ENCODE peak calls at places on chromosomes 1 and 21, in six cellular contexts. J, K, G, V, O and H are unnamed samples. For H3K27me3, the result is how much of the 10 kb centered on the place peaks cover.

GRCh38 chr1:193937308-193937707 is 750.9 kb upstream of the B3GALT2 start:
- DNase-seq in O (no peak), G (no peak), J (no peak), K (no peak), V (no peak), H (no peak)

GRCh38 chr1:62437273-62437945 is 560 bp downstream of the USP1 start:
- DNase-seq in V (no peak), K (no peak), J (peak), G (no peak), O (no peak), H (no peak)

GRCh38 chr1:2300851-2301606 is 72.9 kb downstream of the SKI start:
- DNase-seq in V (peak), G (peak), J (peak), O (peak), K (no peak), H (no peak)

GRCh38 chr1:149887456-149888159 is 11.8 kb upstream of the BOLA1 start:
- DNase-seq in G (peak), J (peak), K (peak), O (peak), V (peak), H (peak)

GRCh38 chr1:230191079-230191478 is 124.0 kb downstream of the GALNT2 start:
- DNase-seq in V (peak), J (peak), G (no peak), O (peak), K (peak), H (no peak)

GRCh38 chr1:70674981-70675685 is 264.1 kb downstream of the CTH start:
- DNase-seq in G (no peak), O (no peak), J (no peak), K (no peak), V (no peak), H (no peak)

GRCh38 chr1:91806777-91807700 is 78.9 kb downstream of the TGFBR3 start:
- DNase-seq in K (peak), J (peak), V (peak), O (no peak), G (no peak), H (no peak)

GRCh38 chr1:64111787-64112186 is 91.6 kb upstream of the UBE2U start:
- DNase-seq in V (no peak), O (no peak), J (no peak), G (no peak), K (no peak), H (no peak)

GRCh38 chr1:77857557-77857956 is 30.9 kb upstream of the NEXN start:
- DNase-seq in K (peak), G (no peak), V (peak), O (no peak), J (peak), H (no peak)

GRCh38 chr1:115190766-115191165 is 101.5 kb upstream of the TSPAN2 start:
- DNase-seq in G (no peak), O (no peak), V (peak), J (peak), K (peak), H (no peak)

GRCh38 chr1:151472852-151473731 is 13.8 kb upstream of the POGZ start:
- DNase-seq in K (peak), V (peak), O (peak), J (peak), G (no peak), H (no peak)

GRCh38 chr1:112689196-112689841 is 14.9 kb downstream of the MOV10 start:
- DNase-seq in J (no peak), O (no peak), G (no peak), K (no peak), V (no peak), H (no peak)

GRCh38 chr21:14551741-14552140 is 5.6 kb upstream of the SAMSN1 start:
- DNase-seq in O (no peak), G (no peak), K (no peak), J (no peak), V (no peak), H (no peak)

GRCh38 chr21:40335689-40336088 is 468.5 kb downstream of the PCP4 start:
- DNase-seq in J (no peak), K (no peak), O (no peak), V (no peak), G (no peak), H (no peak)

GRCh38 chr1:229272164-229273158 is 1.6 kb downstream of the RAB4A start:
- DNase-seq in K (no peak), V (no peak), O (no peak), G (no peak), J (no peak), H (no peak)

GRCh38 chr1:201420608-201421002 is 925 bp downstream of the TNNI1 start:
- DNase-seq in O (no peak), K (no peak), V (no peak), J (no peak), G (no peak), H (no peak)

GRCh38 chr1:235485558-235485957 is 18.7 kb downstream of the B3GALNT2 start:
- DNase-seq in J (no peak), G (no peak), V (no peak), O (no peak), K (no peak), H (no peak)

GRCh38 chr1:154549371-154549770 is 9.1 kb downstream of the UBE2Q1 start:
- DNase-seq in G (no peak), O (no peak), J (no peak), K (no peak), V (no peak), H (no peak)

GRCh38 chr1:17046043-17046657 is 7.7 kb downstream of the SDHB start:
- DNase-seq in V (peak), K (peak), O (no peak), G (no peak), J (peak), H (no peak)

GRCh38 chr1:109719337-109719837 is 7.3 kb downstream of the GSTM5 start:
- DNase-seq in G (no peak), J (peak), K (peak), O (no peak), V (peak), H (no peak)

GRCh38 chr1:87473203-87473661 is 144.6 kb downstream of the LMO4 start:
- DNase-seq in V (no peak), O (no peak), K (peak), J (no peak), G (no peak), H (no peak)

GRCh38 chr1:36177589-36178463 is 21.9 kb downstream of the MAP7D1 start:
- DNase-seq in K (no peak), V (no peak), G (no peak), O (no peak), J (no peak), H (no peak)
- H3K4me3 ChIP-seq in K (no peak), V (no peak), G (no peak), O (no peak), J (no peak), H (no peak)

DNA sequence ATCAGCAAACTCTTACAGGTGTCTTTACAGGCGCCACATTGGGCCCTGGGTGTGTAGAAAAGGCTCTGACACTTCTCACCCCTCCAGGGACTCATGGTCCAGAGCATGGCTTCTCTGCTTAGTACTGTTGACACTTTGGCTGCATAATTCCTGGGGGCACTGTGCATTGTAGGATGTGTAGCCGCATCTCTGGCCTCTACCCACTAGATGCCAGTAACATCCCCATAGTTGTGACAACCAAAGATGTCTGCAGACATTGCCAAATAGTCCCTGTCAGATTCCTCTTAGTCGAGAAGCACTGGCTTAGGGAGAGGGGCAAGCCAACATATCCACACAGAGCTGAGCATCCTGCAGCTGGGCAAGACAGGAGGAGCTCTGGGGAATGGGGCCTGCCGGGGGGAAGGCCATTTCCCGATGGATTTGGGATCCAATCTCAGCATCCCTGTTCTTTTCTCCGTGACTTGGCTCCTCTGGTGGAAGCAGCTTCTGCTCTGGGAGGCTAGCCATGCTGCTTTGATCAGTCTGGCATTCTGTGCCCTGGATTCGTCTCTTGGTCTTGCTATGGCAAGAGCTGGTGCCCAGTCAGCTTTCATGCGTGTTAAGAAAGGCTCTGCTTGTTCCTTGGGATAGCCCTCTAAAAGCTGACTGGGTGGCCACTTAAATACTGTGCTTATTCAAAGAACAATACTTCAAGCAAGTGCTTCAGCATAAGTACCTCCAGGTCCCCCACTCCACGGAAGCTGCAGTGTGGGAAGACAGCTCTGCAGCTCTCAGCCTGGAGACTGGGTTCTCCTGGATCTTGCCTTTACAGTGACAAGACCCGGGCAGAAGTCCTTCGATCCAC is 38.3 kb upstream of the SCMH1 start:
- DNase-seq in J (no peak), K (no peak), G (no peak), V (no peak), O (no peak), H (no peak)
- TF ChIP-seq CTCF in J (no peak), K (no peak), G (no peak), V (no peak), O (no peak), H (no peak)

DNA sequence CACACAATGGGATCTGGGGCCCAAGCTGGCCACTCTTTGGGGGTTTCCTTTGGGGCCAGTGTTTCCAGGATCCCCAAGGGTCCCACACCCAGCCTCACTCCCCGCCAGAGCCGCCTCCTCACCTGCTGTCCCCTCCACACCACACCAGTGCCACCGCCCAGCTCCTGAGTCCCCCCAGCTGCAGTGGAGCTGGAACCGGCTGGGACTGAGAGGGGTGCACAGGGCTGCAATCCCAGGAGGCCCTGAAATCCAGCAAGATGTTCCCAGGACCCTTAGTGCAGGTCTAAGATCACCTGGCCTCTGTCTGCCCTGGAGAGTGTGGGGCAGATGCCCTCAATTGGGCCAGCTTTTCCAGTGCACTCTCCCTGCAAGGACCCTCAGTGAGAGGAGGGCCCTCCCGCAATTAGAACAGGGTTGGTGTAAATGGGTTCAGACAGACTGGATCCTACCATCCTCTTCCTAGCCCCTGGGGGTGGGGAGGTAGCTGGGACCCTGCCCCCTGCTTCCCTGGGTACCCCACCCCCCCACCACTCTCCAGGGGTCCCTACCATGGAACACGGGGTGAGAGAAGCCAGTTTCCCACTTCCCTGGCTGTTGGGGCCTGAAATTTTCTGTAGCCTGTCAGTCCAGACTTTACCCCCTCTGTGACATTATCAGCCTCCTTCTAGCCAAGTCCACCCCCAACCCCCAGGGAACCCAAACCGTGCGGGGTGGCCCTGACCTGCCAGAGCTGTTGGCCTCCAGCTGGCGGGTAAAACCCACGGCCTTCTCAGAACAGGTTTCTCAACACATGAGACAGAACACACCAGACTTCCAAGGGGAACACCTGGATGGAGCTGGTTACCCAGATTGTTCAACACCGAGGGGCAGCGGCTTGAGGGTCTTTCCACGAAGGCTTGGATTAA is 7.0 kb downstream of the KRTAP10-12 start:
- DNase-seq in J (no peak), G (no peak), V (no peak), K (no peak), O (no peak), H (no peak)
- H3K27me3 ChIP-seq in J (under half), G (half or more), V (half or more), K (under half), O (half or more), H (half or more)

GRCh38 chr1:40819101-40819500 is 35.5 kb downstream of the KCNQ4 start:
- DNase-seq in G (no peak), K (no peak), V (no peak), O (no peak), J (no peak), H (no peak)

GRCh38 chr1:40820251-40820797 is 36.7 kb downstream of the KCNQ4 start:
- DNase-seq in V (no peak), K (no peak), G (no peak), J (no peak), O (no peak), H (no peak)

GRCh38 chr1:40818264-40818961 is 34.8 kb downstream of the KCNQ4 start:
- DNase-seq in V (no peak), G (peak), J (peak), K (no peak), O (peak), H (no peak)

GRCh38 chr1:40815420-40815819 is 31.8 kb downstream of the KCNQ4 start:
- DNase-seq in J (no peak), G (no peak), V (no peak), K (no peak), O (no peak), H (no peak)

DNA sequence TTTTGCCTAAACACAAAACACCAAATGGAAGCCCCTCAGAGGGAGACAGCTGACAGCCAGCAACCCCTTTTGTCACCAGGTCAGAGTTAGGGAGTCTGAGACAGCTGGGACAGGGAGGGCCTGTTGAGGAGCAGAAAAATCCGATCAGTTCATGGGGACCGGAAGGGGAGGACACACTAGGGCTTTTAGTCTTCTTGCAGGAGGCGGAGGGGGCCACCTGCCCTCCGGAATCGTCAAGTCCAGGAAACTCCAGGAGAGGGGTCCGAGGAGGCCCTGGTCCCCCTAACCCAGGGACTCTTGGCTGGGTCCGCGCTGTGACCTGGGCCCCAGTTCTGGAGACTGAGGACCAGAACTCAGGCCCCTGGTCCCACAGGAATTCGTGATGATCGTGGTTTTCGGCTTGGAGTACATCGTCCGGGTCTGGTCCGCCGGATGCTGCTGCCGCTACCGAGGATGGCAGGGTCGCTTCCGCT is 34.2 kb downstream of the KCNQ4 start:
- DNase-seq in O (no peak), K (no peak), G (no peak), J (no peak), V (no peak), H (no peak)
- H3K4me3 ChIP-seq in O (no peak), K (no peak), G (no peak), J (no peak), V (no peak), H (no peak)